ENCODE peak calls at places on chromosomes 4 and X, in seven cellular contexts. One of them, this sample, is unnamed.

GRCh38 chrX:23271011-23271410 is 63.6 kb upstream of the PTCHD1 start:
- DNase-seq in stimulated activated CD8-positive, alpha-beta memory T cell treated with anti-CD3 and anti-CD28 coated beads, Interleukin-4, amount 100 ng/mL, for 24 hours: no peak
- DNase-seq in activated CD4-positive, alpha-beta memory T cell treated with anti-CD3 and anti-CD28 coated beads, Interleukin-2, amount 10 ng/mL, durations not matched to agents 7 days and 5 days: no peak
- DNase-seq in GM06990: no peak
- DNase-seq in NCI-H146: no peak
- DNase-seq in endodermal cell: no peak
- DNase-seq in NCI-H460: no peak
- DNase-seq in this sample: no peak

GRCh38 chr4:77921701-77922100 is 59.1 kb downstream of the MRPL1 start:
- DNase-seq in GM06990: no peak
- DNase-seq in NCI-H460: peak
- DNase-seq in stimulated activated CD8-positive, alpha-beta memory T cell treated with anti-CD3 and anti-CD28 coated beads, Interleukin-4, amount 100 ng/mL, for 24 hours: no peak
- DNase-seq in NCI-H146: no peak
- DNase-seq in activated CD4-positive, alpha-beta memory T cell treated with anti-CD3 and anti-CD28 coated beads, Interleukin-2, amount 10 ng/mL, durations not matched to agents 7 days and 5 days: no peak
- DNase-seq in endodermal cell: no peak
- DNase-seq in this sample: peak

GRCh38 chr4:85498068-85498733 is 23.3 kb downstream of the ARHGAP24 start:
- DNase-seq in GM06990: no peak
- DNase-seq in stimulated activated CD8-positive, alpha-beta memory T cell treated with anti-CD3 and anti-CD28 coated beads, Interleukin-4, amount 100 ng/mL, for 24 hours: no peak
- DNase-seq in activated CD4-positive, alpha-beta memory T cell treated with anti-CD3 and anti-CD28 coated beads, Interleukin-2, amount 10 ng/mL, durations not matched to agents 7 days and 5 days: no peak
- DNase-seq in NCI-H460: no peak
- DNase-seq in endodermal cell: no peak
- DNase-seq in NCI-H146: no peak
- DNase-seq in this sample: peak

GRCh38 chrX:1582686-1583437 is 8.5 kb upstream of the AKAP17A start:
- DNase-seq in GM06990: no peak
- DNase-seq in stimulated activated CD8-positive, alpha-beta memory T cell treated with anti-CD3 and anti-CD28 coated beads, Interleukin-4, amount 100 ng/mL, for 24 hours: peak
- DNase-seq in NCI-H460: no peak
- DNase-seq in endodermal cell: peak
- DNase-seq in activated CD4-positive, alpha-beta memory T cell treated with anti-CD3 and anti-CD28 coated beads, Interleukin-2, amount 10 ng/mL, durations not matched to agents 7 days and 5 days: peak
- DNase-seq in NCI-H146: no peak
- DNase-seq in this sample: no peak

GRCh38 chr4:48641401-48641800 is 138.7 kb downstream of the FRYL start:
- DNase-seq in NCI-H146: no peak
- DNase-seq in endodermal cell: no peak
- DNase-seq in activated CD4-positive, alpha-beta memory T cell treated with anti-CD3 and anti-CD28 coated beads, Interleukin-2, amount 10 ng/mL, durations not matched to agents 7 days and 5 days: no peak
- DNase-seq in NCI-H460: no peak
- DNase-seq in GM06990: no peak
- DNase-seq in stimulated activated CD8-positive, alpha-beta memory T cell treated with anti-CD3 and anti-CD28 coated beads, Interleukin-4, amount 100 ng/mL, for 24 hours: no peak
- DNase-seq in this sample: no peak

GRCh38 chr4:77818667-77819408 is at the start of gene CNOT6L:
- DNase-seq in endodermal cell: peak
- DNase-seq in GM06990: peak
- DNase-seq in NCI-H146: peak
- DNase-seq in activated CD4-positive, alpha-beta memory T cell treated with anti-CD3 and anti-CD28 coated beads, Interleukin-2, amount 10 ng/mL, durations not matched to agents 7 days and 5 days: peak
- DNase-seq in NCI-H460: peak
- DNase-seq in stimulated activated CD8-positive, alpha-beta memory T cell treated with anti-CD3 and anti-CD28 coated beads, Interleukin-4, amount 100 ng/mL, for 24 hours: peak
- DNase-seq in this sample: no peak

GRCh38 chrX:13452283-13452682 is 117.1 kb upstream of the EGFL6 start:
- DNase-seq in NCI-H146: no peak
- DNase-seq in stimulated activated CD8-positive, alpha-beta memory T cell treated with anti-CD3 and anti-CD28 coated beads, Interleukin-4, amount 100 ng/mL, for 24 hours: no peak
- DNase-seq in activated CD4-positive, alpha-beta memory T cell treated with anti-CD3 and anti-CD28 coated beads, Interleukin-2, amount 10 ng/mL, durations not matched to agents 7 days and 5 days: no peak
- DNase-seq in GM06990: no peak
- DNase-seq in endodermal cell: no peak
- DNase-seq in NCI-H460: no peak
- DNase-seq in this sample: no peak

GRCh38 chrX:24498975-24499374 is 33.9 kb downstream of the PDK3 start:
- DNase-seq in activated CD4-positive, alpha-beta memory T cell treated with anti-CD3 and anti-CD28 coated beads, Interleukin-2, amount 10 ng/mL, durations not matched to agents 7 days and 5 days: no peak
- DNase-seq in GM06990: peak
- DNase-seq in NCI-H460: no peak
- DNase-seq in NCI-H146: peak
- DNase-seq in stimulated activated CD8-positive, alpha-beta memory T cell treated with anti-CD3 and anti-CD28 coated beads, Interleukin-4, amount 100 ng/mL, for 24 hours: no peak
- DNase-seq in endodermal cell: no peak
- DNase-seq in this sample: no peak

GRCh38 chr4:138494931-138495330 is 252.8 kb upstream of the SLC7A11 start:
- DNase-seq in activated CD4-positive, alpha-beta memory T cell treated with anti-CD3 and anti-CD28 coated beads, Interleukin-2, amount 10 ng/mL, durations not matched to agents 7 days and 5 days: no peak
- DNase-seq in GM06990: no peak
- DNase-seq in NCI-H460: peak
- DNase-seq in endodermal cell: peak
- DNase-seq in NCI-H146: peak
- DNase-seq in stimulated activated CD8-positive, alpha-beta memory T cell treated with anti-CD3 and anti-CD28 coated beads, Interleukin-4, amount 100 ng/mL, for 24 hours: no peak
- DNase-seq in this sample: no peak

GRCh38 chr4:83174844-83175414 is 60.4 kb upstream of the PLAC8 start:
- DNase-seq in NCI-H146: no peak
- DNase-seq in stimulated activated CD8-positive, alpha-beta memory T cell treated with anti-CD3 and anti-CD28 coated beads, Interleukin-4, amount 100 ng/mL, for 24 hours: no peak
- DNase-seq in activated CD4-positive, alpha-beta memory T cell treated with anti-CD3 and anti-CD28 coated beads, Interleukin-2, amount 10 ng/mL, durations not matched to agents 7 days and 5 days: no peak
- DNase-seq in NCI-H460: no peak
- DNase-seq in GM06990: peak
- DNase-seq in endodermal cell: no peak
- DNase-seq in this sample: no peak

GRCh38 chr4:38948551-38948950 is 80.9 kb downstream of the FAM114A1 start:
- DNase-seq in NCI-H146: no peak
- DNase-seq in activated CD4-positive, alpha-beta memory T cell treated with anti-CD3 and anti-CD28 coated beads, Interleukin-2, amount 10 ng/mL, durations not matched to agents 7 days and 5 days: no peak
- DNase-seq in endodermal cell: no peak
- DNase-seq in NCI-H460: peak
- DNase-seq in stimulated activated CD8-positive, alpha-beta memory T cell treated with anti-CD3 and anti-CD28 coated beads, Interleukin-4, amount 100 ng/mL, for 24 hours: no peak
- DNase-seq in GM06990: no peak
- DNase-seq in this sample: peak

GRCh38 chr4:108044951-108045686 is 55.4 kb downstream of the HADH start:
- DNase-seq in GM06990: no peak
- DNase-seq in NCI-H460: no peak
- DNase-seq in NCI-H146: no peak
- DNase-seq in stimulated activated CD8-positive, alpha-beta memory T cell treated with anti-CD3 and anti-CD28 coated beads, Interleukin-4, amount 100 ng/mL, for 24 hours: no peak
- DNase-seq in endodermal cell: no peak
- DNase-seq in activated CD4-positive, alpha-beta memory T cell treated with anti-CD3 and anti-CD28 coated beads, Interleukin-2, amount 10 ng/mL, durations not matched to agents 7 days and 5 days: no peak
- DNase-seq in this sample: no peak

GRCh38 chr4:70920592-70920991 is 18.4 kb downstream of the MOB1B start:
- DNase-seq in stimulated activated CD8-positive, alpha-beta memory T cell treated with anti-CD3 and anti-CD28 coated beads, Interleukin-4, amount 100 ng/mL, for 24 hours: no peak
- DNase-seq in activated CD4-positive, alpha-beta memory T cell treated with anti-CD3 and anti-CD28 coated beads, Interleukin-2, amount 10 ng/mL, durations not matched to agents 7 days and 5 days: no peak
- DNase-seq in GM06990: no peak
- DNase-seq in endodermal cell: no peak
- DNase-seq in NCI-H460: no peak
- DNase-seq in NCI-H146: no peak
- DNase-seq in this sample: no peak